ENCODE peak calls at places on chromosomes 16 and 17, in five cellular contexts. H is AML-193, G is T-helper 9 cell, I is iris pigment epithelial cell, X is stomach. K is an unnamed sample.

GRCh38 chr16:80387308-80387921 is 153.4 kb upstream of the DYNLRB2 start:
- DNase-seq in X (no peak), I (no peak), H (no peak), G (no peak), K (no peak)

GRCh38 chr16:4338125-4338582 is 13.0 kb downstream of the PAM16 start:
- DNase-seq in G (no peak), I (no peak), H (no peak), X (no peak), K (no peak)

GRCh38 chr17:77200711-77201110 is 59.9 kb downstream of the SEC14L1 start:
- DNase-seq in X (no peak), H (no peak), G (no peak), I (no peak), K (no peak)

GRCh38 chr16:57270221-57271062 is 14.0 kb downstream of the PLLP start:
- DNase-seq in X (no peak), I (no peak), G (no peak), H (no peak), K (no peak)

GRCh38 chr17:77316651-77317050 is 175.9 kb downstream of the SEC14L1 start:
- DNase-seq in I (no peak), G (no peak), H (no peak), X (no peak), K (no peak)

GRCh38 chr16:4639899-4640509 is 15.4 kb downstream of the MGRN1 start:
- DNase-seq in X (no peak), I (no peak), H (no peak), G (no peak), K (no peak)

GRCh38 chr17:83057397-83057761 is 22.0 kb upstream of the METRNL start:
- DNase-seq in G (no peak), H (no peak), X (peak), I (no peak), K (no peak)

GRCh38 chr16:58684001-58684353 is 593 bp downstream of the SLC38A7 start:
- DNase-seq in G (no peak), H (no peak), I (peak), X (no peak), K (no peak)

GRCh38 chr17:77392376-77393273 is 251.9 kb downstream of the SEC14L1 start:
- DNase-seq in I (no peak), H (no peak), X (peak), G (no peak), K (peak)

GRCh38 chr17:68539536-68540469 is 27.6 kb downstream of the PRKAR1A start:
- DNase-seq in I (peak), X (peak), H (no peak), G (no peak), K (no peak)

GRCh38 chr16:72050769-72051464 is 3.4 kb upstream of the HP start:
- DNase-seq in G (no peak), X (no peak), I (peak), H (peak), K (no peak)